ENCODE peak calls at places on chromosomes 12 and 14, in four cellular contexts. Q is GM19239, D is endothelial cell, I is left lung. V is an unnamed sample.
A peak's percentile ranks its signal among the peaks of the same experiment; 100 is the strongest.

GRCh38 chr14:98217530-98217929 is 1054.5 kb downstream of the BCL11B start:
- DNase-seq in Q (no peak), D (no peak), I (no peak), V (no peak)

GRCh38 chr12:92362785-92363184 is 217.1 kb upstream of the BTG1 start:
- DNase-seq in Q (no peak), D (no peak), I (no peak), V (no peak)

GRCh38 chr14:103808403-103809001 is 38.9 kb downstream of the PPP1R13B start:
- DNase-seq in Q (peak; percentile 38), D (peak; percentile 78), I (no peak), V (peak; percentile 63)

GRCh38 chr12:19829100-19829853 is 390.0 kb downstream of the AEBP2 start:
- DNase-seq in Q (no peak), D (no peak), I (no peak), V (no peak)

GRCh38 chr14:31971612-31972011 is 105.5 kb upstream of the ARHGAP5 start:
- DNase-seq in Q (no peak), D (no peak), I (no peak), V (no peak)

GRCh38 chr12:68919581-68920239 is 13.3 kb downstream of the CPM start:
- DNase-seq in Q (no peak), D (no peak), I (no peak), V (no peak)

GRCh38 chr12:103903979-103904378 is 26.2 kb upstream of the HSP90B1 start:
- DNase-seq in Q (no peak), D (no peak), I (no peak), V (no peak)

GRCh38 chr12:61137677-61138380 is 1122.4 kb upstream of the USP15 start:
- DNase-seq in Q (no peak), D (no peak), I (no peak), V (no peak)

GRCh38 chr12:118299791-118300460 is 72.8 kb downstream of the TAOK3 start:
- DNase-seq in Q (no peak), D (no peak), I (no peak), V (no peak)

GRCh38 chr12:93174048-93174447 is 203.7 kb upstream of the NUDT4 start:
- DNase-seq in Q (no peak), D (no peak), I (no peak), V (no peak)

GRCh38 chr14:61489527-61489926 is 168.1 kb downstream of the PRKCH start:
- DNase-seq in Q (no peak), D (no peak), I (no peak), V (no peak)

GRCh38 chr12:57881035-57881973 is 34.8 kb upstream of the CTDSP2 start:
- DNase-seq in Q (no peak), D (no peak), I (no peak), V (no peak)

GRCh38 chr14:68696721-68697495 is 96.0 kb downstream of the ZFP36L1 start:
- DNase-seq in Q (no peak), D (no peak), I (no peak), V (no peak)

GRCh38 chr12:6297170-6297569 is 13.3 kb upstream of the PLEKHG6 start:
- DNase-seq in Q (no peak), D (no peak), I (no peak), V (no peak)

GRCh38 chr14:99797231-99797630 is 4.0 kb downstream of the EML1 start:
- DNase-seq in Q (no peak), D (no peak), I (no peak), V (no peak)

GRCh38 chr12:69330475-69331473 is 17.4 kb upstream of the LYZ start:
- DNase-seq in Q (no peak), D (peak; percentile 25), I (peak; percentile 81), V (peak; percentile 42)

GRCh38 chr12:25793196-25793595 is 165.3 kb upstream of the RASSF8 start:
- DNase-seq in Q (no peak), D (no peak), I (no peak), V (no peak)

GRCh38 chr14:36451346-36452065 is 68.5 kb downstream of the NKX2-1 start:
- DNase-seq in Q (no peak), D (no peak), I (no peak), V (no peak)

V was measured in effector CD4-positive, alpha-beta T cell.